ENCODE peak calls at places on chromosomes 13 and 19, in six cellular contexts. L, T, J, C, B and Q are unnamed samples. For H3K27me3, the result is how much of the 10 kb centered on the place peaks cover.

GRCh38 chr13:28056426-28056825 is 44.0 kb downstream of the FLT3 start:
- DNase-seq in T (no peak), C (no peak), J (no peak), L (no peak), B (no peak), Q (no peak)

GRCh38 chr19:6997679-6998445 is 23.4 kb downstream of the MBD3L2B start:
- DNase-seq in B (peak), C (no peak), T (no peak), J (no peak), L (no peak), Q (no peak)

GRCh38 chr19:41801682-41802317 is 5.4 kb downstream of the CEACAM3 start:
- DNase-seq in L (no peak), C (no peak), J (no peak), T (no peak), B (peak), Q (peak)

GRCh38 chr19:1912760-1913505 is 7.7 kb downstream of the ADAT3 start:
- DNase-seq in B (no peak), J (no peak), T (no peak), L (no peak), C (no peak), Q (no peak)

GRCh38 chr19:7676854-7677253 is at the start of gene MCEMP1:
- DNase-seq in J (no peak), L (no peak), B (peak), C (no peak), T (no peak), Q (no peak)

GRCh38 chr19:35845215-35846037 is 6.9 kb downstream of the NPHS1 start:
- DNase-seq in L (no peak), B (peak), T (no peak), C (no peak), J (peak), Q (no peak)

GRCh38 chr19:5070390-5070789 is 101.5 kb downstream of the KDM4B start:
- DNase-seq in T (no peak), J (no peak), B (no peak), L (no peak), C (no peak), Q (no peak)

GRCh38 chr19:27746691-27747380 is 1466.1 kb downstream of the UQCRFS1 start:
- DNase-seq in T (peak), C (peak), J (peak), B (peak), L (peak), Q (no peak)

GRCh38 chr19:38693380-38694223 is 46.2 kb downstream of the ACTN4 start:
- DNase-seq in J (peak), L (peak), C (no peak), B (peak), T (no peak), Q (no peak)

GRCh38 chr19:44807162-44807561 is 1.7 kb upstream of the BCAM start:
- DNase-seq in C (no peak), J (peak), B (peak), T (no peak), L (no peak), Q (no peak)

GRCh38 chr13:20394506-20394905 is 131.2 kb downstream of the CRYL1 start:
- DNase-seq in C (no peak), B (no peak), T (no peak), L (no peak), J (no peak), Q (no peak)

GRCh38 chr13:98048263-98048662 is 94.6 kb upstream of the FARP1 start:
- DNase-seq in C (no peak), L (no peak), B (no peak), T (no peak), J (no peak), Q (no peak)

GRCh38 chr19:40962460-40962961 is 28.6 kb upstream of the CYP2B6 start:
- DNase-seq in J (no peak), L (no peak), T (no peak), C (no peak), B (no peak), Q (no peak)

GRCh38 chr13:79932556-79932955 is 408.4 kb downstream of the SPRY2 start:
- DNase-seq in J (no peak), L (no peak), C (no peak), B (no peak), T (no peak), Q (no peak)

GRCh38 chr19:38417544-38418506 is 8.2 kb downstream of the RASGRP4 start:
- DNase-seq in B (peak), J (peak), L (no peak), T (no peak), C (no peak), Q (no peak)

GRCh38 chr13:20366056-20366455 is 133.9 kb upstream of the GJB6 start:
- DNase-seq in B (no peak), J (no peak), C (no peak), L (no peak), T (no peak), Q (no peak)

GRCh38 chr19:5695649-5696195 is 5.6 kb downstream of the RPL36 start:
- DNase-seq in T (no peak), J (no peak), L (no peak), B (no peak), C (no peak), Q (no peak)

GRCh38 chr13:21322304-21322965 is 136.7 kb downstream of the ZDHHC20 start:
- DNase-seq in L (no peak), C (no peak), J (no peak), B (no peak), T (no peak), Q (no peak)

GRCh38 chr13:73835138-73835721 is 299.0 kb downstream of the KLF12 start:
- DNase-seq in L (peak), C (no peak), T (no peak), J (no peak), B (no peak), Q (no peak)

GRCh38 chr19:17089238-17089637 is 13.7 kb downstream of the MYO9B start:
- DNase-seq in B (no peak), C (peak), T (no peak), J (no peak), L (peak), Q (no peak)

GRCh38 chr13:34087791-34088190 is 269.8 kb downstream of the RFC3 start:
- DNase-seq in J (no peak), B (no peak), C (no peak), L (no peak), T (no peak), Q (no peak)

GRCh38 chr13:91184244-91184926 is 163.1 kb upstream of the MIR17HG start:
- DNase-seq in L (no peak), J (no peak), C (no peak), T (no peak), B (no peak), Q (no peak)

GRCh38 chr19:7862413-7862951 is 11.7 kb downstream of the PRR36 start:
- DNase-seq in L (peak), B (peak), J (peak), T (peak), C (no peak), Q (no peak)

GRCh38 chr19:6416658-6417405 is 7.8 kb downstream of the KHSRP start:
- DNase-seq in C (no peak), B (no peak), T (no peak), J (no peak), L (no peak), Q (no peak)

GRCh38 chr19:10899171-10899653 is 27.9 kb downstream of the CARM1 start:
- DNase-seq in J (peak), B (peak), L (no peak), T (peak), C (no peak), Q (no peak)

GRCh38 chr19:37975071-37975470 is 68.1 kb downstream of the SIPA1L3 start:
- DNase-seq in T (no peak), C (no peak), B (no peak), J (peak), L (no peak), Q (no peak)

GRCh38 chr19:29547981-29548380 is 22.2 kb downstream of the VSTM2B start:
- DNase-seq in J (peak), T (no peak), L (no peak), B (no peak), C (no peak), Q (no peak)

GRCh38 chr19:19740755-19741154 is 7.8 kb upstream of the ZNF14 start:
- DNase-seq in B (no peak), J (no peak), C (no peak), L (no peak), T (no peak), Q (no peak)

GRCh38 chr19:34145741-34146202 is 26.5 kb upstream of the LSM14A start:
- DNase-seq in C (peak), T (peak), B (peak), L (peak), J (peak), Q (peak)

GRCh38 chr19:39671739-39672363 is 16.1 kb downstream of the LGALS16 start:
- DNase-seq in T (peak), J (no peak), B (peak), L (peak), C (no peak), Q (peak)

GRCh38 chr19:30228726-30229523 is 143.3 kb upstream of the ZNF536 start:
- DNase-seq in B (no peak), L (peak), T (peak), C (no peak), J (no peak), Q (no peak)

GRCh38 chr19:12779162-12779993 is 4.0 kb upstream of the HOOK2 start:
- DNase-seq in B (peak), T (no peak), J (peak), L (peak), C (peak), Q (no peak)

GRCh38 chr13:113904411-113904810 is 40.5 kb upstream of the GAS6 start:
- DNase-seq in C (peak), J (peak), T (no peak), L (peak), B (peak), Q (no peak)

GRCh38 chr19:49930483-49931011 is 1.2 kb upstream of the NUP62 start:
- DNase-seq in C (peak), L (no peak), J (no peak), T (peak), B (no peak), Q (peak)

GRCh38 chr13:25300861-25301346 is 521 bp upstream of the NUP58 start:
- DNase-seq in T (peak), C (peak), L (no peak), J (peak), B (peak), Q (no peak)

GRCh38 chr19:28485300-28485699 is 727.7 kb downstream of the UQCRFS1 start:
- DNase-seq in C (no peak), T (peak), B (peak), J (peak), L (no peak), Q (peak)

DNA sequence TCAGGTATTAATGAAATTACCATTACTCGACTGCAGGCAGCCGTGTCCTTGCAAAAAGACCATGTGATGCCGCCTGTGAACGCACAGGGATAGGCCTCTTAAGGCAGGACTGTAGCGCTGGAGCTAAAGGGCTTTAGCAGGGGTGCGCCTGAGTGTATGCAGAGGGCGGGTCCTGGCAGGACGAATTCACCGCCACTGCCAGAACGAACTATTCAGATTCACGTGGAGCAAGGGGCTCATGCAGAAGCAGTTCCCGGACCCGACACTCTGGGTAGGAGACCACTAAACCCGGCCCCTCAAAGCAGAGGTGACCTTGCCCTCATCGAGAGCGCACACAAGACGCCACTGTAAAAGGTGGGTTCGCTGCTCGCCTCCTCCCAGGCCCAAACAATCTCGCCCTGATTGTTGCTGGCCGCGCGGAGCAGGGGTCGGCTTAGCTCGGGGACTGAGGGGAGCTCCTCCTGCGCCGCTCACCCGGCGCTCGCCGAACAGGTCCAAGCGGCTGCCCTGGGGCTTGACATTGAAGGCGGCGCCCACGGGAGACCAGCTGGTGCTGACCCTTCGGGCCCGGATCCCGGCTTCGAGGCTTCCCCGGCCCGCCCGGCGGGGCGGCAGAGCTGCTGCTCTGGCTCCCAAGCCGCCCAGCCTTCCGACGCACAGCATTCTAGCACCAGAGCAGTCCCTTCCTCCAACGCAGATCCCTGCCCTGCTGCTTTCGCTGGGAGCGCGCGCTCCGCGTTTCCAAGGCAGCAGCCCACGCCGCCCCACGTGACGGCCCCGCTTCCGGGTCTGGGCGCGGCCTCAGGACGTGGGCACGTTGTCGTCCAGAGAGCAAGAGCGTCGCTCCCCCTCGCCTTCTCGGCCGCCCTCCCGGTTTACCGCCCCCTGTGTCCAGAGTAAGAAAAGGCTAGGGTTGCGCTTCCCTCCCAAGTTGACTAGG is at the start of gene MIPEP:
- DNase-seq in T (peak), B (peak), L (peak), C (peak), J (peak), Q (peak)
- TF ChIP-seq POLR2A in T (peak), B (peak), L (peak), C (peak), J (peak), Q (peak)

DNA sequence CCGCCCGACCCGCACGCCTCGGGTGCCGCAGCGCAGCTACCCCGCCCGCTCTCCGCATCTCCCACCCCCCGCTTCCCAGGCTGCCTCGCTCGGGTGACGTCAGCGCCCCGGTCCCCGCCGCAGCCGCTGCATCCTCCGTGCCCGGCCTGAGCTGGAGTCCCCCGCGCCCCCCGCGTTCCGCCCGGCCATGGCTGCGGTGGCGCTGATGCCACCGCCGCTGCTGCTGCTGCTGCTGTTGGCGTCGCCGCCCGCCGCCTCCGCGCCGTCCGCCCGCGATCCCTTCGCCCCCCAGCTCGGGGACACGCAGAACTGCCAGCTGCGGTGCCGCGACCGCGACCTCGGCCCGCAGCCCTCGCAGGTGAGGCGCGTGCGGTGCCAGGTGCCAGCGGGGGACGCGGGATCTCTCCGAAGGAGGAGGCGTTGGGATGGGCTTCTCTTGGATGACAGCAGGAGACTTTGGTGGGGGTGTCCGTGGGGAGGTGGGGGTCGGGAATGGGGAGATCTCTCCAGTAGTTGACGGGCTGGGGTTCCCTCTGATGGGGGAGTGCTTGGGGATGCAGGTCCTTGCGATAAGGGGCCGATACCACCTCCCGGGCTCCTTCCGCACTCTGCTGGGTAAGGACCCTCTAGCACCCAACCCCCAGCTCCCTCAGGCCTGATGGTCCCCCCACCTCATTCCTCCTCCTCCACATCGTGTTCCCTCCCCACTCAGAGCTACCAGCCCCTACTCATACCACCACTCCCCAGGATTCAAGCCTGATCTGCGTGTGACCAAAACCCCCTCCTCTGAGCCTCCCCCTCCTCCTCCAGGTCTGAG is at the start of gene TMEM59L:
- DNase-seq in J (peak), B (no peak), L (no peak), T (no peak), C (no peak), Q (no peak)
- H3K27me3 ChIP-seq in J (half or more), B (under half), L (half or more), T (half or more), C (under half), Q (under half)

GRCh38 chr19:47539747-47540311 is 25.0 kb upstream of the NAPA start:
- DNase-seq in L (no peak), T (no peak), J (no peak), B (no peak), C (no peak), Q (no peak)

GRCh38 chr19:47542030-47542475 is 27.2 kb upstream of the NAPA start:
- DNase-seq in B (no peak), C (peak), T (no peak), L (peak), J (no peak), Q (no peak)

GRCh38 chr19:47541507-47541906 is 26.6 kb upstream of the NAPA start:
- DNase-seq in L (no peak), T (no peak), B (no peak), J (peak), C (no peak), Q (no peak)

GRCh38 chr19:47538812-47539211 is 23.9 kb upstream of the NAPA start:
- DNase-seq in C (no peak), J (no peak), B (no peak), T (no peak), L (no peak), Q (no peak)

GRCh38 chr19:47540748-47541147 is 25.9 kb upstream of the NAPA start:
- DNase-seq in T (no peak), C (no peak), L (peak), J (no peak), B (no peak), Q (no peak)
- TF ChIP-seq CTCF in T (no peak), C (peak), L (peak), J (no peak), B (no peak), Q (no peak)

GRCh38 chr13:36712785-36713184 is 39.0 kb downstream of the SERTM1 start:
- DNase-seq in C (peak), B (no peak), T (no peak), J (no peak), L (peak), Q (no peak)
- TF ChIP-seq POLR2A in C (no peak), B (no peak), T (no peak), J (no peak), L (no peak), Q (no peak)

DNA sequence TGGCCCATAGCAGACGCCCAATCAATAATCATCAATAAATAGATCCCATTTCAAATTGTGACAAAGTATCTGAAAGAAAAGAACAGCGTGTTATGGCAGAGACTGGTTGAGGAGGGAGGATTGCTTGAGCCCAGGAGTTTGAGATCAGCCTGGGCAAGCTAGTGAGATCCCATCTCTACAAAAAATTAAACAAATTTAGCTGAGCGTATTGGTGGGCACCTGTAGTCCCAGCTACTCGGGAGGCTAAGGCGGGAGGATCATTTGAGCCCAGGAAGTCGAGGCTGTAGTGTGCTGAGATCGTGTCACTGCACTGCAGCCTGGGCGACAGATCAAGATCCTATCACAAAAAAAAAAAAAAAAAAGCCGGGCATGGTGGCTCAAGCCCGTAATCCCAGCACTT is 6.4 kb upstream of the GNA11 start:
- DNase-seq in C (no peak), J (no peak), L (no peak), T (no peak), B (no peak), Q (no peak)
- H3K27me3 ChIP-seq in C (under half), J (under half), L (under half), T (under half), B (under half), Q (under half)